ENCODE peak calls at places on chromosomes 5 and 9, in seven cellular contexts. B is astrocyte of the cerebellum; L is C1 segment of cervical spinal cord; J is hypothalamus; U is CD8-positive, alpha-beta T cell; X is HTR-8/SVneo; C is stimulated activated CD4-positive, alpha-beta T cell treated with anti-CD3 and anti-CD28 coated beads, Interleukin-2, amount 100 ng/mL, for 48 hours. T is an unnamed sample.

GRCh38 chr9:33884856-33885701 is 68.1 kb downstream of the UBE2R2 start:
- DNase-seq in B (peak), L (no peak), J (no peak), U (no peak), X (no peak), C (no peak), T (no peak)

GRCh38 chr9:87547665-87548064 is 50.0 kb downstream of the DAPK1 start:
- DNase-seq in B (no peak), L (no peak), J (no peak), U (no peak), X (no peak), C (no peak), T (no peak)

GRCh38 chr5:157113007-157113406 is 4.2 kb upstream of the HAVCR2 start:
- DNase-seq in B (no peak), L (no peak), J (no peak), U (no peak), X (no peak), C (no peak), T (no peak)

GRCh38 chr9:110444911-110445310 is 107.2 kb upstream of the TXNDC8 start:
- DNase-seq in B (peak), L (no peak), J (no peak), U (no peak), X (no peak), C (no peak), T (no peak)

GRCh38 chr9:133307271-133307670 is 28.7 kb downstream of the SURF6 start:
- DNase-seq in B (no peak), L (no peak), J (no peak), U (no peak), X (no peak), C (no peak), T (no peak)

GRCh38 chr5:150560401-150561191 is 52.7 kb downstream of the NDST1 start:
- DNase-seq in B (peak), L (peak), J (peak), U (peak), X (peak), C (peak), T (peak)

GRCh38 chr5:74686962-74687751 is 2.1 kb downstream of the HEXB start:
- DNase-seq in B (no peak), L (no peak), J (no peak), U (no peak), X (no peak), C (no peak), T (no peak)

GRCh38 chr9:132044176-132044880 is 35.3 kb downstream of the MED27 start:
- DNase-seq in B (no peak), L (no peak), J (no peak), U (no peak), X (no peak), C (no peak), T (no peak)

GRCh38 chr5:35859101-35859661 is 2.5 kb downstream of the IL7R start:
- DNase-seq in B (no peak), L (no peak), J (no peak), U (peak), X (no peak), C (no peak), T (peak)